ENCODE peak calls at places on chromosome 20, in nine cellular contexts. B is uterus, M is AG09319, S is pancreas, V is left ventricle myocardium inferior, Z is cardiac muscle cell, H is AG09309, E is fibroblast of pulmonary artery, T is cardiac fibroblast. F is an unnamed sample.

GRCh38 chr20:46994341-46994740 is 99.7 kb downstream of the EYA2 start:
- DNase-seq in S (no peak), V (no peak), H (no peak), B (no peak), M (no peak), E (no peak), Z (no peak), T (no peak), F (no peak)

GRCh38 chr20:9912858-9913434 is 74.1 kb upstream of the PAK5 start:
- DNase-seq in H (peak), V (no peak), E (peak), S (no peak), Z (peak), T (peak), M (peak), B (peak), F (peak)

GRCh38 chr20:60729119-60729900 is 522.8 kb upstream of the CDH4 start:
- DNase-seq in E (no peak), M (no peak), S (no peak), B (no peak), H (no peak), Z (no peak), V (no peak), T (no peak), F (no peak)

GRCh38 chr20:24135786-24136185 is 147.2 kb upstream of the GGTLC1 start:
- DNase-seq in B (no peak), E (no peak), Z (no peak), T (no peak), H (no peak), M (no peak), S (no peak), V (no peak), F (no peak)

GRCh38 chr20:5749512-5750490 is at the start of gene SHLD1:
- DNase-seq in V (peak), T (peak), H (peak), Z (peak), B (peak), M (peak), E (peak), S (peak), F (peak)

GRCh38 chr20:1362484-1362883 is 30.4 kb downstream of the FKBP1A start:
- DNase-seq in Z (no peak), V (no peak), E (no peak), M (no peak), T (no peak), S (no peak), H (no peak), B (no peak), F (no peak)

GRCh38 chr20:32448306-32449056 is 90.3 kb downstream of the ASXL1 start:
- DNase-seq in H (no peak), B (peak), T (no peak), E (no peak), V (no peak), Z (no peak), M (no peak), S (peak), F (no peak)

GRCh38 chr20:33008336-33009213 is 1.1 kb downstream of the BPIFB2 start:
- DNase-seq in T (no peak), Z (no peak), H (no peak), V (no peak), E (no peak), M (no peak), B (no peak), S (no peak), F (no peak)

GRCh38 chr20:50574586-50574985 is 64.4 kb downstream of the PTPN1 start:
- DNase-seq in T (no peak), V (no peak), E (no peak), M (no peak), S (no peak), Z (no peak), H (no peak), B (no peak), F (no peak)

GRCh38 chr20:18077157-18077556 is 19.4 kb upstream of the OVOL2 start:
- DNase-seq in B (no peak), H (no peak), E (no peak), M (no peak), V (no peak), Z (no peak), S (no peak), T (no peak), F (no peak)

GRCh38 chr20:60117040-60117439 is 158.8 kb downstream of the CDH26 start:
- DNase-seq in M (no peak), E (no peak), B (no peak), Z (peak), S (no peak), T (no peak), H (peak), V (no peak), F (no peak)

GRCh38 chr20:35462351-35462750 is 7.0 kb downstream of the CEP250 start:
- DNase-seq in Z (no peak), V (no peak), T (no peak), H (no peak), M (no peak), E (no peak), S (no peak), B (no peak), F (no peak)

GRCh38 chr20:4052554-4052953 is 37.2 kb upstream of the RNF24 start:
- DNase-seq in E (no peak), H (no peak), Z (no peak), T (no peak), M (no peak), S (no peak), V (no peak), B (no peak), F (no peak)

GRCh38 chr20:16749573-16749972 is 1.4 kb downstream of the OTOR start:
- DNase-seq in S (no peak), H (no peak), V (no peak), M (no peak), T (no peak), E (no peak), Z (no peak), B (no peak), F (peak)
- TF ChIP-seq CTCF in S (no peak), H (peak), V (no peak), M (no peak), T (no peak), E (no peak), Z (no peak), B (no peak), F (peak)

GRCh38 chr20:63331741-63332400 is 29.3 kb downstream of the CHRNA4 start:
- DNase-seq in V (no peak), T (no peak), M (no peak), H (no peak), E (no peak), B (no peak), S (peak), Z (no peak), F (no peak)
- TF ChIP-seq CTCF in V (no peak), T (no peak), M (no peak), H (no peak), E (no peak), B (no peak), S (no peak), Z (no peak), F (no peak)

DNA sequence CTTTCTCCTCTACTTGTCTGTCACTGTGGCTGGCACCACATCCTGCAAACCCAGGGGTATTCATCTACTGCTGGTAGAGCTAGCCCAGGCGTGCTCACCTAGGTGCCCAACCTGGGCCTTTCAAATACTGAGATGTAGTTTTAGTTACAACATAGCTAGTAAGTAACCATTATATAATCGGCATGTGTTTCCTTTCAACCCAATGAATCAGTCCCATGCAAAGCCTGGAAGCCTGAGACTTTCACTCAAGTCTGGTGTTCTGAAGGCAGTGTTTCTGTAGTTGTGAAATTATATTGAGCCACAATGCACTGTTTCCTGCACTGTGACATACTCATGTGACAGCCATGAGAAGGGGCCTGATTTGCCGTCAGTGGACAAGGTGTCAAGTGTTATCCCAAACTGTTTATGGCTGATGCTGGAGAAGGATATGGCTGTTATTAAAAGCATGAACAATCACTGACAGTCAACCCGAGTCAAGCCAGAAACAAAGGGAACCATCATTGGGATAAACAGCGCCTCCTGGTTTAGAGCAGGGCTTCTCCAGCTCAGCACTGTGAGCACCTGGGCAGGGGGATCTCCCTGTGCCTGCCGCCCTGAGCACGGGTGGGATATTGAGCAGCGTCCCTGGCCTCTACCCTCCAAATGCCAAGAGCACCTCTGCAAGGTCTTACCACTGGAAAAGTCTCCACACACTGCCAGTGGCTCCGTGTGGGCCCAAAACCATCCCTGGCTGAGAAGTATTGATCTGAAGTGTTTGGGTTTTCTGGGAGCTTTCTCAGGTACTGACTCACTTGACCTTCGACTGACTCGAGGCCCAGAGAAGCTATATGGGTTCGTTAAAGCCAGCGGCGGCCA is 1.6 kb downstream of the PSMA7 start:
- DNase-seq in M (no peak), B (no peak), E (peak), H (peak), T (peak), Z (peak), V (no peak), S (peak), F (no peak)
- TF ChIP-seq CTCF in M (peak), B (peak), E (peak), H (peak), T (peak), Z (peak), V (peak), S (no peak), F (no peak)

DNA sequence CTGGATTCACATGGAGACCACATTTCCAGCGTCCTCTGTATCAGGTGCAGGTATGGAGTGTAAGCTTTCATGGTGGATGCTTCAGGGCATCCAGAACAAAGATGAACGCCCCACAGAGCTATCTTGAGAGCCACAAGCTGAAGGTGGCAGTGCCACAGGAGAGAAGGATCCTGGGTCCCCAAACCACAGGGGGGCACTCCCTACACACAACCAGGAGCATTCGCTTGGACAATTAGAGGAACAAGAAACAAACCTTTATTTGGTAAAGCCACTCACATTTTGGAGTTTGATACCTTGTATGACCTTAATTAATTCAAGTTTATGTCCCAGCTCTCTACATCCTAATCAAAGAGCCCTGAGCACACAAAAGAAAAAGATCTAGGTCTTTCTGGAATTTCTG is 406.3 kb downstream of the PREX1 start:
- DNase-seq in E (no peak), Z (no peak), S (no peak), V (no peak), T (no peak), M (no peak), B (no peak), H (no peak), F (no peak)
- TF ChIP-seq CTCF in E (no peak), Z (no peak), S (no peak), V (no peak), T (no peak), M (no peak), B (no peak), H (no peak), F (no peak)